ENCODE peak calls at places on chromosomes 3 and 15, in four cellular contexts. Y is osteoblast, O is fibroblast of lung, T is GM23248. E is an unnamed sample.

GRCh38 chr3:87733671-87734367 is 325.0 kb downstream of the CGGBP1 start:
- DNase-seq in T (no peak), O (no peak), Y (no peak), E (no peak)

GRCh38 chr3:14633819-14634424 is 17.6 kb upstream of the CCDC174 start:
- DNase-seq in T (peak; percentile 76), Y (peak; percentile 76), O (peak; percentile 69), E (peak; percentile 73)

GRCh38 chr3:177802151-177802900 is 605.0 kb upstream of the TBL1XR1 start:
- DNase-seq in T (peak; percentile 59), O (peak; percentile 56), Y (peak; percentile 68), E (no peak)

GRCh38 chr3:157065201-157065600 is 94.7 kb downstream of the CCNL1 start:
- DNase-seq in Y (no peak), T (no peak), O (no peak), E (no peak)

GRCh38 chr15:101600024-101600423 is 52.2 kb downstream of the TM2D3 start:
- DNase-seq in T (no peak), Y (no peak), O (no peak), E (no peak)

GRCh38 chr15:45157974-45158373 is 28.2 kb downstream of the DUOX1 start:
- DNase-seq in Y (peak; percentile 97), T (peak; percentile 97), O (peak; percentile 69), E (no peak)

GRCh38 chr3:171827836-171828458 is 15.2 kb upstream of the TMEM212 start:
- DNase-seq in Y (no peak), O (no peak), T (no peak), E (no peak)

GRCh38 chr15:86572368-86572841 is 492.7 kb downstream of the AGBL1 start:
- DNase-seq in Y (no peak), O (no peak), T (no peak), E (no peak)

GRCh38 chr3:65604863-65605526 is 433.7 kb downstream of the MAGI1 start:
- DNase-seq in Y (no peak), T (peak; percentile 80), O (peak; percentile 50), E (peak; percentile 73)

GRCh38 chr3:30162579-30162978 is 443.8 kb upstream of the TGFBR2 start:
- DNase-seq in T (peak; percentile 89), Y (peak; percentile 74), O (peak; percentile 52), E (peak; percentile 26)

GRCh38 chr3:184399410-184399809 is 19.6 kb downstream of the CHRD start:
- DNase-seq in T (peak; percentile 96), Y (peak; percentile 96), O (peak; percentile 92), E (peak; percentile 91)

GRCh38 chr15:57356636-57357035 is 19.7 kb upstream of the CGNL1 start:
- DNase-seq in Y (no peak), T (peak; percentile 62), O (no peak), E (peak; percentile 62)

GRCh38 chr3:112519424-112520001 is 20.2 kb upstream of the BTLA start:
- DNase-seq in O (peak; percentile 86), T (peak; percentile 79), Y (peak; percentile 1), E (peak; percentile 88)

GRCh38 chr3:105904683-105905320 is 36.0 kb upstream of the CBLB start:
- DNase-seq in Y (no peak), O (peak; percentile 59), T (peak; percentile 19), E (peak; percentile 27)

GRCh38 chr3:160027541-160028195 is 39.0 kb downstream of the IL12A start:
- DNase-seq in O (peak; percentile 70), Y (peak; percentile 57), T (peak; percentile 82), E (no peak)

GRCh38 chr3:162643245-162643644 is 1146.6 kb downstream of the OTOL1 start:
- DNase-seq in Y (no peak), O (peak; percentile 48), T (peak; percentile 40), E (no peak)

GRCh38 chr3:114378760-114379159 is 84.9 kb downstream of the TIGIT start:
- DNase-seq in T (no peak), O (no peak), Y (no peak), E (no peak)

GRCh38 chr3:155064920-155065319 is 15.2 kb upstream of the MME start:
- DNase-seq in Y (no peak), T (peak; percentile 12), O (peak; percentile 11), E (peak; percentile 18)

GRCh38 chr3:141773676-141774075 is 10.5 kb downstream of the GRK7 start:
- DNase-seq in Y (no peak), T (no peak), O (no peak), E (no peak)

GRCh38 chr3:117692416-117692995 is 982.9 kb downstream of the TUSC7 start:
- DNase-seq in Y (no peak), T (peak; percentile 88), O (peak; percentile 39), E (peak; percentile 22)
- H3K27ac ChIP-seq in Y (peak overlapping the region; percentile 90), T (peak overlapping the region; percentile 95), O (peak overlapping the region; percentile 3), E (no peak overlapping the region)

GRCh38 chr3:53191836-53192480 is 30.9 kb downstream of the PRKCD start:
- DNase-seq in O (no peak), T (no peak), Y (no peak), E (no peak)
- H3K4me1 ChIP-seq in O (peaks cover 9% of the 10 kb centered on the region), T (no peaks in the 10 kb centered on the region), Y (peaks cover 20% of the 10 kb centered on the region), E (no peaks in the 10 kb centered on the region)

DNA sequence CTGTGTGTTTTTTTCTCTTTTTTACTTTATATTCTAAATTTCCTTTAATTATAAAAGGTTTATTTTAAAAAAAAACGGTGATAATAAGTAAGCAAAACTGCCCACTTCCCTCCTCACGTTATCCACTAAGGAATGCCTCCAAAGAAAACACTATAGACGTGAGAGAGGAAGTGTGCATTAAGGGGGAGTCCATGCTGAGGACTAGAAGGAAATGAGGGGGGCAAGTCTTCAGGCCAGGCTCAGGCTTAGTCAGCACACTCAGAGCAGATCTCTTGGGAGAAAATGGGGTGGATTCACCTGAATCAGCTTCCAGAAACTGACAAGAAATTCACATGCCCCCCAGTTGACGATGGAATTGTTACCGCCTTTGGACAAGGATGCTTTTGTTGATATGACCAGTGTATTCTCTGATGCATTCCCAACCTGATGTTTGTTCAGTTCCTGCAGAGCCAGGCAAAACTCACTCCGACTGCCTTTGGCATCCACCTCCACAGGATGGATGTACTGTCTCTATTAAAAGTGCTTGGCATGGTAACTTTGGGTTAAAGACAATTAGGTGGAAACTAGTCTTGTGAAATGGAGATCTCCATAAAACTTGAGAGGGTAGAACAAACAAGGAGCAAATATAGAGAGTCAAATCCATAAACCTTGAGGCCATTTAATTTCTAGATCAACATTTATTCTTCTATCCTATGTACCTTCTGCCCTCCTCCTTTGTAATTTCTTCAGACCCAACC is 167.8 kb downstream of the MYRIP start:
- DNase-seq in O (no peak), Y (peak; percentile 23), T (no peak), E (no peak)
- H3K27ac ChIP-seq in O (no peak overlapping the region), Y (no peak overlapping the region), T (no peak overlapping the region), E (no peak overlapping the region)

DNA sequence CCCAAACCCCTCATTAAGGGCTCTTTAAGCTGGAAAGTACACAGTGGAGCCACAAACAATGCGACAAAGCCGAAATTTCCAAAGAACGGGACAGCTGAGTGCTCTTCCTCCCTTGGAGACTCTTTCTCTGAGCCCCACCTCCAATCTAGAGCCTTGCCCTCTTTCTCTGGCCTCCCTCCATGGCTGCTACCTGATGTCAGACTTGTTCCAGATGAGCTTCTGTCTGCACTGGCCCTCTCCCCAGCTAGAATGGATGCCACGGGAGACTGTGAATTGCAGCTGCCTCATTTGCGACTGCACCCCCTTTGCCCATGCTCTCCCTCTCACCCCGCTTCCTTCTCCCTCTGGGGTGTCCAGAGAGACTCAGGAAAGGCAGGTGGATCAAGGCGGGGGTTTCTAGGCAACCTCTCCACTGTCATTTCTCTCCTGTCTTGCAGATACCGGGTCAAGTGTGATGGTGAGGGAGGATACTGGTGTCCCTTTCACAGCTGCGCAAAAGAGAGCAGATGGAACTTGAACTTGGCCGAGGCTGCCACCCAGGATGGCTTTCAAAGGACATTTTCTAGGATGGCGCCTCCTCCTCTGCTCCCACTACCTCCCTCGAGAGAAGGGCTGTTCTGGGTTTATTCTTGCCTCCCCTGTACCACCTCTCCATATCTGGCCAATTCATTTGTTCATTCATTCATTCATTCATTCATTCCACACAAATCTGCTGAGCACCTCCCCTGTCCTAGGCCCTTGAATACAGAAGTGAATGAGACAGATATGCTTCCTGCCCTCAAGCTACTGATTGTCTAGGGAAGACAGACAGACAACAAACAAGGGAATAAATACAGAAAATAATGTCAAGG is 12.8 kb downstream of the ATP2B2 start:
- DNase-seq in Y (peak; percentile 27), O (no peak), T (no peak), E (no peak)
- H3K4me1 ChIP-seq in Y (no peaks in the 10 kb centered on the region), O (no peaks in the 10 kb centered on the region), T (no peaks in the 10 kb centered on the region), E (no peaks in the 10 kb centered on the region)

E was measured in cardiac muscle cell.